ENCODE peak calls at places on chromosomes 6 and 20, in seven cellular contexts. One of them, this sample, is unnamed.

GRCh38 chr6:135883045-135883444 is 31.5 kb downstream of the PDE7B start:
- DNase-seq in cardiac muscle cell: no peak
- DNase-seq in spleen: no peak
- DNase-seq in KG1: no peak
- DNase-seq in stimulated activated CD8-positive, alpha-beta memory T cell treated with anti-CD3 and anti-CD28 coated beads, Interleukin-15, amount 100 ng/mL, for 24 hours: no peak
- DNase-seq in NCI-H1694 treated with DMSO at 0.1 percent for 48 hours: no peak
- DNase-seq in activated B cell treated with CpG ODN at 0.5 μM for 24 hours: no peak
- DNase-seq in this sample: no peak

GRCh38 chr6:69232506-69233194 is 564.2 kb downstream of the LMBRD1 start:
- DNase-seq in KG1: peak; percentile 61
- DNase-seq in NCI-H1694 treated with DMSO at 0.1 percent for 48 hours: no peak
- DNase-seq in activated B cell treated with CpG ODN at 0.5 μM for 24 hours: no peak
- DNase-seq in cardiac muscle cell: peak; percentile 77
- DNase-seq in stimulated activated CD8-positive, alpha-beta memory T cell treated with anti-CD3 and anti-CD28 coated beads, Interleukin-15, amount 100 ng/mL, for 24 hours: no peak
- DNase-seq in spleen: peak; percentile 77
- DNase-seq in this sample: peak; percentile 85

GRCh38 chr20:5974531-5974930 is 24.1 kb downstream of the MCM8 start:
- DNase-seq in NCI-H1694 treated with DMSO at 0.1 percent for 48 hours: no peak
- DNase-seq in KG1: no peak
- DNase-seq in stimulated activated CD8-positive, alpha-beta memory T cell treated with anti-CD3 and anti-CD28 coated beads, Interleukin-15, amount 100 ng/mL, for 24 hours: no peak
- DNase-seq in cardiac muscle cell: no peak
- DNase-seq in spleen: no peak
- DNase-seq in activated B cell treated with CpG ODN at 0.5 μM for 24 hours: no peak
- DNase-seq in this sample: no peak

GRCh38 chr20:46639587-46639986 is 11.7 kb downstream of the SLC13A3 start:
- DNase-seq in activated B cell treated with CpG ODN at 0.5 μM for 24 hours: no peak
- DNase-seq in KG1: no peak
- DNase-seq in cardiac muscle cell: no peak
- DNase-seq in stimulated activated CD8-positive, alpha-beta memory T cell treated with anti-CD3 and anti-CD28 coated beads, Interleukin-15, amount 100 ng/mL, for 24 hours: no peak
- DNase-seq in spleen: no peak
- DNase-seq in NCI-H1694 treated with DMSO at 0.1 percent for 48 hours: no peak
- DNase-seq in this sample: no peak

GRCh38 chr20:10667077-10667401 is 6.8 kb downstream of the JAG1 start:
- DNase-seq in cardiac muscle cell: no peak
- DNase-seq in NCI-H1694 treated with DMSO at 0.1 percent for 48 hours: no peak
- DNase-seq in activated B cell treated with CpG ODN at 0.5 μM for 24 hours: no peak
- DNase-seq in KG1: no peak
- DNase-seq in stimulated activated CD8-positive, alpha-beta memory T cell treated with anti-CD3 and anti-CD28 coated beads, Interleukin-15, amount 100 ng/mL, for 24 hours: no peak
- DNase-seq in spleen: peak; percentile 82
- DNase-seq in this sample: no peak

GRCh38 chr6:90256698-90257485 is 39.8 kb downstream of the BACH2 start:
- DNase-seq in activated B cell treated with CpG ODN at 0.5 μM for 24 hours: no peak
- DNase-seq in NCI-H1694 treated with DMSO at 0.1 percent for 48 hours: no peak
- DNase-seq in spleen: no peak
- DNase-seq in stimulated activated CD8-positive, alpha-beta memory T cell treated with anti-CD3 and anti-CD28 coated beads, Interleukin-15, amount 100 ng/mL, for 24 hours: no peak
- DNase-seq in KG1: no peak
- DNase-seq in cardiac muscle cell: peak; percentile 67
- DNase-seq in this sample: no peak

GRCh38 chr6:137102851-137103492 is 58.2 kb upstream of the IL20RA start:
- DNase-seq in stimulated activated CD8-positive, alpha-beta memory T cell treated with anti-CD3 and anti-CD28 coated beads, Interleukin-15, amount 100 ng/mL, for 24 hours: no peak
- DNase-seq in activated B cell treated with CpG ODN at 0.5 μM for 24 hours: no peak
- DNase-seq in NCI-H1694 treated with DMSO at 0.1 percent for 48 hours: no peak
- DNase-seq in cardiac muscle cell: no peak
- DNase-seq in KG1: no peak
- DNase-seq in spleen: no peak
- DNase-seq in this sample: no peak

GRCh38 chr20:9068232-9068781 is 580 bp upstream of the PLCB4 start:
- DNase-seq in stimulated activated CD8-positive, alpha-beta memory T cell treated with anti-CD3 and anti-CD28 coated beads, Interleukin-15, amount 100 ng/mL, for 24 hours: no peak
- DNase-seq in cardiac muscle cell: peak; percentile 19
- DNase-seq in KG1: no peak
- DNase-seq in activated B cell treated with CpG ODN at 0.5 μM for 24 hours: no peak
- DNase-seq in NCI-H1694 treated with DMSO at 0.1 percent for 48 hours: no peak
- DNase-seq in spleen: peak; percentile 69
- DNase-seq in this sample: peak; percentile 28

This sample was measured in midbrain.